ENCODE peak calls at places on chromosomes 2 and 18, in four cellular contexts. A, Z, B and T are unnamed samples.

GRCh38 chr2:226060228-226060627 is 660.7 kb downstream of the NYAP2 start:
- DNase-seq in A (no peak), Z (no peak), B (no peak), T (no peak)

GRCh38 chr2:189379287-189379630 is 62.0 kb upstream of the WDR75 start:
- DNase-seq in A (peak), Z (no peak), B (no peak), T (no peak)

GRCh38 chr18:55314615-55315237 is 273.3 kb downstream of the TCF4 start:
- DNase-seq in A (no peak), Z (no peak), B (no peak), T (no peak)

GRCh38 chr2:25302758-25303436 is 38.8 kb downstream of the DNMT3A start:
- DNase-seq in A (no peak), Z (no peak), B (no peak), T (no peak)

GRCh38 chr2:171712051-171712450 is 24.8 kb downstream of the DYNC1I2 start:
- DNase-seq in A (peak), Z (no peak), B (no peak), T (no peak)

GRCh38 chr2:37302701-37303252 is 21.9 kb downstream of the PRKD3 start:
- DNase-seq in A (no peak), Z (no peak), B (no peak), T (no peak)

GRCh38 chr2:172555272-172555521 is 693 bp upstream of the PDK1 start:
- DNase-seq in A (no peak), Z (no peak), B (no peak), T (no peak)

GRCh38 chr18:48161201-48161910 is 230.9 kb upstream of the SMAD2 start:
- DNase-seq in A (peak), Z (peak), B (peak), T (peak)

GRCh38 chr2:146468578-146468977 is 1376.3 kb upstream of the ACVR2A start:
- DNase-seq in A (no peak), Z (no peak), B (no peak), T (no peak)

GRCh38 chr2:239038773-239039478 is 191.0 kb downstream of the TWIST2 start:
- DNase-seq in A (no peak), Z (no peak), B (no peak), T (no peak)

GRCh38 chr18:3717626-3718025 is 267.7 kb downstream of the TGIF1 start:
- DNase-seq in A (no peak), Z (no peak), B (no peak), T (no peak)

GRCh38 chr18:42182728-42183700 is 228.0 kb downstream of the PIK3C3 start:
- DNase-seq in A (no peak), Z (no peak), B (no peak), T (no peak)

GRCh38 chr2:233000886-233001750 is 11.9 kb downstream of the NGEF start:
- DNase-seq in A (no peak), Z (no peak), B (no peak), T (no peak)

GRCh38 chr2:110101911-110102774 is 13.5 kb downstream of the MALL start:
- DNase-seq in A (no peak), Z (no peak), B (no peak), T (no peak)

GRCh38 chr2:150528861-150529801 is 41.7 kb upstream of the RND3 start:
- DNase-seq in A (peak), Z (no peak), B (no peak), T (no peak)

GRCh38 chr18:59300676-59301285 is 17.7 kb downstream of the CPLX4 start:
- DNase-seq in A (no peak), Z (no peak), B (no peak), T (no peak)

GRCh38 chr2:217897816-217898806 is 104.7 kb downstream of the TNS1 start:
- DNase-seq in A (no peak), Z (peak), B (no peak), T (no peak)

GRCh38 chr2:161414385-161415040 is 1.6 kb upstream of the TBR1 start:
- DNase-seq in A (no peak), Z (peak), B (peak), T (no peak)

GRCh38 chr2:233354971-233355574 is 779 bp downstream of the DGKD start:
- DNase-seq in A (no peak), Z (no peak), B (no peak), T (peak)

GRCh38 chr2:233443511-233444183 is 89.4 kb downstream of the DGKD start:
- DNase-seq in A (peak), Z (peak), B (peak), T (peak)

GRCh38 chr2:237227190-237227988 is 141.7 kb downstream of the COPS8 start:
- DNase-seq in A (peak), Z (no peak), B (no peak), T (no peak)

GRCh38 chr18:46226461-46226860 is 122.3 kb downstream of the HAUS1 start:
- DNase-seq in A (peak), Z (no peak), B (no peak), T (no peak)

GRCh38 chr2:144198116-144198515 is 321.8 kb downstream of the ZEB2 start:
- DNase-seq in A (peak), Z (no peak), B (no peak), T (no peak)

GRCh38 chr2:238700506-238701050 is 147.3 kb upstream of the TWIST2 start:
- DNase-seq in A (no peak), Z (no peak), B (no peak), T (no peak)

GRCh38 chr2:109675666-109676345 is 61.6 kb downstream of the SOWAHC start:
- DNase-seq in A (no peak), Z (no peak), B (no peak), T (no peak)

GRCh38 chr2:214079032-214079431 is 331.8 kb upstream of the VWC2L start:
- DNase-seq in A (no peak), Z (no peak), B (no peak), T (no peak)
- TF ChIP-seq CTCF in A (no peak), Z (no peak), B (no peak), T (no peak)

GRCh38 chr2:15672961-15673918 is 81.6 kb downstream of the DDX1 start:
- DNase-seq in A (no peak), Z (no peak), B (no peak), T (no peak)

GRCh38 chr2:15675456-15676195 is 84.0 kb downstream of the DDX1 start:
- DNase-seq in A (no peak), Z (no peak), B (no peak), T (no peak)

GRCh38 chr2:15674637-15675455 is 83.2 kb downstream of the DDX1 start:
- DNase-seq in A (peak), Z (no peak), B (no peak), T (no peak)

GRCh38 chr2:15671842-15672815 is 80.5 kb downstream of the DDX1 start:
- DNase-seq in A (no peak), Z (no peak), B (no peak), T (no peak)

GRCh38 chr2:15673919-15674636 is 82.4 kb downstream of the DDX1 start:
- DNase-seq in A (peak), Z (no peak), B (no peak), T (no peak)
- TF ChIP-seq CTCF in A (no peak), Z (no peak), B (no peak), T (no peak)

DNA sequence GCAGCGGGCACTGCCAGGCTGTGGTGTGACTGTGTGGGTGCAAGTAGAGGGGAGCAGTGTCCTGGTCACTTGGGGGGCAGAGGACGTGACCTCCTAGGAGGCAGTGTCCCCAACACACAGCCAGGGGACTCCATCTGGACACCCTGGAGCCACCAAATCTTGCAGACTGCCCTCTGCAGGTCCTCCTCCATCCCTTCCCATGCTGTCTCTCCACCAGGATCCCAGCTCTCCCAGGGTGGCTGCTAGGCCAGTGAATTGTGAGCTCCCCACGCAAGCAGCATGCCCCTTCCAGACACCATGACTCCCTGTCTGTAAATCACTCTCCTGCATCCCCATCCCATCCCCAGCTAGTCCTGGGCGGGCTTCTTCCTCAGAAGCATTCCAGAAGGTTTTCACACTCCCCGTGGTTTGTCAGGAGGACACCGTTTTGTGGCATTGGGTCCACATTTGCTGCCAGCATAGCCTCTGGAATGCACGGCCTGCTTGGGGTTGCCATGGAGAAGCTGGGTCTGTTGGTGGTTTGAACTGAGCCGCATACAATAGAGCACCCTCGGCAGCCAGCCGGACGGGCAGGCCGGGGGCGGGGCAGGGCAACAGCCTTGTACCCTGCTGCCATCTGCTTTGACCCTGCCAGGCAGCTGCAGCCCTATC is 210.7 kb downstream of the KLHL29 start:
- DNase-seq in A (peak), Z (peak), B (no peak), T (no peak)
- TF ChIP-seq CTCF in A (no peak), Z (no peak), B (no peak), T (no peak)

DNA sequence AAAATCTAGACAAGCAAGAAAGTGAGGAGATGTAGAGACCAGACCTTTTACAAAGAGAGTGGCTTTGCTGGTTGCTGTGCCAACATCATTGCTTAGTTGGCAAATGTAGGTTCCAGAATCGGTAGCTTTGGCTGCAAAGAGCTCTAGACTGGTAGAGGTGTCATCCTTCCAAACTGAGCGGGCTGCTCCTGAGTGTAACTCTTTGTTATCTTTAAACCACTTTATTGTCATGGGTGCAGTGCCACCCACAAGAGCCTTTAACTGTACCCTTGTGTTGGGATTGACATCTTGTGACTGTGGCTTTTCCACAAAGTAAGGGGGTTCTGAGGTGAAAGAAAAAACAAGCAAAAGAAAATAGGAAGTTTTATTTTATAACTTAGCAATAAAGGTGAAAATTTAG is 77.2 kb downstream of the TTN start:
- DNase-seq in A (no peak), Z (no peak), B (no peak), T (no peak)
- TF ChIP-seq CTCF in A (no peak), Z (no peak), B (no peak), T (no peak)

DNA sequence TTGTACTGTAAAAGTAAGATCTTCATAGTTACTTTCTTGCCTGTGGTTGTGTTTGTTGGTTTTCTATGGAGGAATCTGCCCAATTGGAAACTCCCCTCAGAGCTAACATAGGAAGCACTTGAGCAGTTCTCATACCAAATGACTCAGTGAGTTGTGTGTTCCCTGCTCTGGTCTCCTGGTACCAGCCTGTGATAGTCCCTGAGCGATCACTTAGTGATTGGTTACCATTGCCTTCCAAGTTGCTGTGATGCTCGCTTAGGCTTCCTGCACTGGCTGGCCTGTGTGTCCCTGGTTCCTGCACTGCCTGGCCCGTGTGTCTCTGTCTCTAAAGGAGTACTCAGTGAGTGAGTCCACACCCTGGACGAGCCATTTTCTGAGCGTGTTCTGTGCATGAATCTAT is 133.0 kb downstream of the MAP4K4 start:
- DNase-seq in A (peak), Z (no peak), B (no peak), T (no peak)
- TF ChIP-seq CTCF in A (no peak), Z (no peak), B (no peak), T (no peak)